ENCODE peak calls at places on chromosomes 7 and 10, in four cellular contexts. L, Y, T and O are unnamed samples.

GRCh38 chr7:134174797-134175261 is 47.7 kb downstream of the LRGUK start:
- DNase-seq in L (peak), Y (peak), T (peak), O (peak)

GRCh38 chr7:114082934-114083647 is 164.3 kb upstream of the PPP1R3A start:
- DNase-seq in L (no peak), Y (peak), T (peak), O (no peak)

GRCh38 chr10:132425029-132425758 is 28.2 kb downstream of the PWWP2B start:
- DNase-seq in L (no peak), Y (no peak), T (no peak), O (no peak)

GRCh38 chr10:71536332-71536731 is 139.6 kb downstream of the CDH23 start:
- DNase-seq in L (no peak), Y (no peak), T (no peak), O (peak)

GRCh38 chr7:131104611-131105293 is 222.9 kb upstream of the MKLN1 start:
- DNase-seq in L (no peak), Y (no peak), T (peak), O (no peak)

GRCh38 chr7:123327661-123328060 is 127.9 kb upstream of the SLC13A1 start:
- DNase-seq in L (no peak), Y (no peak), T (no peak), O (no peak)

GRCh38 chr10:73910764-73911552 is at the start of gene PLAU:
- DNase-seq in L (no peak), Y (peak), T (peak), O (peak)

GRCh38 chr7:77447616-77448015 is 31.5 kb upstream of the GSAP start:
- DNase-seq in L (no peak), Y (no peak), T (no peak), O (no peak)

GRCh38 chr7:48089415-48089975 is 430 bp downstream of the UPP1 start:
- DNase-seq in L (no peak), Y (peak), T (peak), O (peak)

GRCh38 chr10:119667562-119668328 is 16.6 kb downstream of the BAG3 start:
- DNase-seq in L (peak), Y (peak), T (peak), O (peak)

GRCh38 chr10:20254078-20254477 is 437.8 kb downstream of the PLXDC2 start:
- DNase-seq in L (no peak), Y (no peak), T (peak), O (no peak)

GRCh38 chr10:60521974-60522405 is 132.3 kb upstream of the ANK3 start:
- DNase-seq in L (peak), Y (peak), T (peak), O (peak)

GRCh38 chr10:77603529-77603927 is 34.1 kb downstream of the KCNMA1 start:
- DNase-seq in L (no peak), Y (no peak), T (no peak), O (peak)

GRCh38 chr7:95598511-95598910 is 2.2 kb upstream of the PDK4 start:
- DNase-seq in L (no peak), Y (no peak), T (no peak), O (no peak)

GRCh38 chr10:125783957-125784356 is 8.3 kb upstream of the MMP21 start:
- DNase-seq in L (no peak), Y (no peak), T (no peak), O (no peak)

DNA sequence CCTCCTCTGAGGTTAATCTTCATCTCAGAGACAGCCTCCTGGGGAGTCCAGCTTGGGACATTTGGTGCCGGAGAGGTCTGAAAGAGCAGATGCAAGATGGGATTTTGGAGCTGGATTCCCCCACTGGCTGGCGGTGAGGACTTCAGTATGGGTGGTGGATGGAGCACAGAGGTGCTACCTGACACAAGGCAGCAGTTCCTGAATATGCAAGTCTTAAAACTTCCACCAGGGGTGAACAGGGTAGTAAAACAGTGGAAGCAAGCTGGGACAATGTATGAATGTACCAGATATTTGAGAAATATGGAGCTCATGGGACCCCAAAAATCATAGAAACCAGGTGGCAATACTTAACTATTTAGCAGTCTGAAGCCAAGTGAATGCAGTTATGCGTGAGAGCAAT is 4.8 kb upstream of the TAF3 start:
- DNase-seq in L (no peak), Y (no peak), T (no peak), O (no peak)
- TF ChIP-seq CTCF in L (no peak), Y (no peak), T (no peak), O (peak)

GRCh38 chr7:143408247-143408685 is 390 bp downstream of the EPHA1 start:
- DNase-seq in L (no peak), Y (no peak), T (no peak), O (no peak)
- H3K4me3 ChIP-seq in L (no peak), Y (peak), T (no peak), O (peak)

DNA sequence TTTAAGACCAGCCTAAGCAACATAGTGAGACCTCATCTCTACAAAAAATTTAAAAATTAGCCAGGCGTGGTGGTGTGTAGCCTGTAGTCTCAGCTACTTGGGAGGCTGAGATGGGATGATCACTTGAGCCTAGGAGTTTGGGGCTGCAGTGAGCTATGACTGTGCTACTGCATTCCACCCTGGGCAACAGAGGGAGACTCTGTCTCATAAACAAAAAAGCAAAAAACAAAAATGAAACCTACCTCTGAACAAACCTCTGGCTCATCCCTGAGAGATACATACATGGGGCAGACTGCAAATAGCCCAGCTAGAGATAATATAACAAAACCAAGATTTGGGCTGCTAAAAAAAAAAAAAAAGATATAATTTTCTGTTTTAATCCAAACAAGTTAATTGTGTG is 19.5 kb downstream of the C10orf67 start:
- DNase-seq in L (no peak), Y (no peak), T (no peak), O (peak)
- TF ChIP-seq CTCF in L (peak), Y (no peak), T (no peak), O (peak)

GRCh38 chr10:109982812-109983211 is 25.0 kb upstream of the ADD3 start:
- DNase-seq in L (no peak), Y (no peak), T (no peak), O (no peak)
- H3K4me3 ChIP-seq in L (no peak), Y (no peak), T (no peak), O (no peak)

GRCh38 chr10:59304521-59305097 is 57.7 kb downstream of the FAM13C start:
- DNase-seq in L (no peak), Y (no peak), T (no peak), O (peak)
- TF ChIP-seq CTCF in L (no peak), Y (no peak), T (no peak), O (no peak)